ENCODE peak calls at places on chromosomes 2 and 18, in four cellular contexts. O, S, Z and Q are unnamed samples.

GRCh38 chr2:20675701-20676352 is 8.9 kb downstream of the GDF7 start:
- DNase-seq in O (no peak), S (peak), Z (no peak), Q (no peak)

GRCh38 chr2:216690451-216691209 is 4.7 kb downstream of the IGFBP5 start:
- DNase-seq in O (peak), Z (no peak), S (no peak), Q (no peak)

GRCh38 chr2:97748397-97748796 is 35.0 kb downstream of the ZAP70 start:
- DNase-seq in Z (no peak), O (peak), S (peak), Q (no peak)

GRCh38 chr2:75200140-75200985 is 1.0 kb upstream of the TACR1 start:
- DNase-seq in O (peak), Z (no peak), S (peak), Q (peak)

GRCh38 chr18:9808190-9808529 is 77.6 kb upstream of the TXNDC2 start:
- DNase-seq in O (no peak), S (no peak), Z (no peak), Q (no peak)

GRCh38 chr2:42236911-42237310 is 67.8 kb downstream of the EML4 start:
- DNase-seq in Z (no peak), O (no peak), S (no peak), Q (no peak)

GRCh38 chr18:52715421-52715820 is 375.4 kb downstream of the DCC start:
- DNase-seq in O (no peak), Z (no peak), S (no peak), Q (no peak)

GRCh38 chr2:15547100-15547499 is 14.0 kb downstream of the NBAS start:
- DNase-seq in Z (no peak), S (no peak), O (no peak), Q (no peak)

GRCh38 chr18:8912348-8913057 is 190.0 kb upstream of the NDUFV2 start:
- DNase-seq in O (no peak), Z (no peak), S (no peak), Q (no peak)

GRCh38 chr2:112711356-112711755 is 9.5 kb upstream of the NT5DC4 start:
- DNase-seq in S (no peak), O (no peak), Z (no peak), Q (no peak)

GRCh38 chr2:74815955-74816354 is 18.0 kb upstream of the HK2 start:
- DNase-seq in Z (peak), S (no peak), O (no peak), Q (no peak)

GRCh38 chr18:60667016-60667415 is 294.4 kb upstream of the MC4R start:
- DNase-seq in O (no peak), Z (no peak), S (no peak), Q (no peak)

GRCh38 chr18:49968649-49969309 is 155.4 kb upstream of the ACAA2 start:
- DNase-seq in S (no peak), Z (no peak), O (no peak), Q (no peak)

GRCh38 chr2:46847726-46848421 is 67.7 kb downstream of the MCFD2 start:
- DNase-seq in Z (peak), S (no peak), O (peak), Q (peak)

GRCh38 chr2:147082850-147083522 is 761.8 kb upstream of the ACVR2A start:
- DNase-seq in O (peak), Z (peak), S (peak), Q (peak)

GRCh38 chr2:216591480-216591879 is 41.7 kb upstream of the IGFBP2 start:
- DNase-seq in O (no peak), S (no peak), Z (no peak), Q (no peak)

GRCh38 chr2:32235315-32235714 is 29.4 kb downstream of the NLRC4 start:
- DNase-seq in Z (no peak), O (peak), S (no peak), Q (peak)

GRCh38 chr2:486381-486780 is 190.8 kb downstream of the TMEM18 start:
- DNase-seq in O (no peak), Z (no peak), S (no peak), Q (no peak)

GRCh38 chr2:85430780-85431601 is 12.5 kb downstream of the SH2D6 start:
- DNase-seq in O (no peak), Z (no peak), S (peak), Q (no peak)

GRCh38 chr2:207202645-207203044 is 36.9 kb upstream of the KLF7 start:
- DNase-seq in S (peak), O (peak), Z (no peak), Q (peak)

GRCh38 chr2:14756981-14757657 is 124.6 kb downstream of the LRATD1 start:
- DNase-seq in O (peak), Z (peak), S (no peak), Q (peak)

GRCh38 chr18:40877096-40877495 is 1077.9 kb upstream of the PIK3C3 start:
- DNase-seq in Z (no peak), O (peak), S (no peak), Q (peak)

GRCh38 chr2:57444731-57445414 is 601.7 kb upstream of the VRK2 start:
- DNase-seq in S (no peak), Z (no peak), O (no peak), Q (no peak)

GRCh38 chr18:35289293-35290069 is 548 bp downstream of the ZSCAN30 start:
- DNase-seq in Z (no peak), S (peak), O (peak), Q (no peak)

GRCh38 chr2:215269397-215270117 is 42.3 kb upstream of the ATIC start:
- DNase-seq in S (peak), Z (peak), O (peak), Q (peak)

GRCh38 chr2:27965841-27966240 is 75.3 kb downstream of the BABAM2 start:
- DNase-seq in S (no peak), O (no peak), Z (no peak), Q (no peak)

GRCh38 chr18:28075501-28075900 is 101.4 kb downstream of the CDH2 start:
- DNase-seq in S (no peak), Z (no peak), O (no peak), Q (no peak)

GRCh38 chr2:45028276-45028675 is 19.0 kb upstream of the SIX2 start:
- DNase-seq in S (no peak), O (peak), Z (peak), Q (peak)

GRCh38 chr2:239793851-239794250 is 231.3 kb downstream of the NDUFA10 start:
- DNase-seq in O (no peak), Z (no peak), S (no peak), Q (no peak)

GRCh38 chr2:201962766-201963555 is 70.7 kb upstream of the FZD7 start:
- DNase-seq in S (no peak), Z (no peak), O (no peak), Q (no peak)

GRCh38 chr18:63299837-63300787 is 19.5 kb downstream of the BCL2 start:
- DNase-seq in Z (peak), O (no peak), S (no peak), Q (peak)

GRCh38 chr18:70491734-70492348 is 203.0 kb downstream of the SOCS6 start:
- DNase-seq in Z (peak), S (peak), O (peak), Q (peak)

GRCh38 chr2:20619624-20620024 is 31.3 kb downstream of the HS1BP3 start:
- DNase-seq in Z (no peak), S (no peak), O (no peak), Q (no peak)

GRCh38 chr2:36277146-36277808 is 78.3 kb upstream of the CRIM1 start:
- DNase-seq in S (no peak), Z (peak), O (peak), Q (peak)

GRCh38 chr2:144553379-144553778 is 33.5 kb upstream of the ZEB2 start:
- DNase-seq in Z (peak), O (peak), S (no peak), Q (peak)

GRCh38 chr2:198873771-198874501 is 583.8 kb downstream of the SATB2 start:
- DNase-seq in S (no peak), O (no peak), Z (no peak), Q (peak)

GRCh38 chr2:128710770-128711169 is 392.1 kb upstream of the HS6ST1 start:
- DNase-seq in S (no peak), O (no peak), Z (no peak), Q (no peak)

GRCh38 chr2:180474716-180475115 is 467.6 kb upstream of the CWC22 start:
- DNase-seq in O (no peak), Z (no peak), S (no peak), Q (peak)

GRCh38 chr2:38697116-38697840 is 31.4 kb downstream of the GALM start:
- DNase-seq in S (no peak), Z (no peak), O (no peak), Q (no peak)
- TF ChIP-seq CTCF in S (no peak), Z (no peak), O (no peak), Q (no peak)

DNA sequence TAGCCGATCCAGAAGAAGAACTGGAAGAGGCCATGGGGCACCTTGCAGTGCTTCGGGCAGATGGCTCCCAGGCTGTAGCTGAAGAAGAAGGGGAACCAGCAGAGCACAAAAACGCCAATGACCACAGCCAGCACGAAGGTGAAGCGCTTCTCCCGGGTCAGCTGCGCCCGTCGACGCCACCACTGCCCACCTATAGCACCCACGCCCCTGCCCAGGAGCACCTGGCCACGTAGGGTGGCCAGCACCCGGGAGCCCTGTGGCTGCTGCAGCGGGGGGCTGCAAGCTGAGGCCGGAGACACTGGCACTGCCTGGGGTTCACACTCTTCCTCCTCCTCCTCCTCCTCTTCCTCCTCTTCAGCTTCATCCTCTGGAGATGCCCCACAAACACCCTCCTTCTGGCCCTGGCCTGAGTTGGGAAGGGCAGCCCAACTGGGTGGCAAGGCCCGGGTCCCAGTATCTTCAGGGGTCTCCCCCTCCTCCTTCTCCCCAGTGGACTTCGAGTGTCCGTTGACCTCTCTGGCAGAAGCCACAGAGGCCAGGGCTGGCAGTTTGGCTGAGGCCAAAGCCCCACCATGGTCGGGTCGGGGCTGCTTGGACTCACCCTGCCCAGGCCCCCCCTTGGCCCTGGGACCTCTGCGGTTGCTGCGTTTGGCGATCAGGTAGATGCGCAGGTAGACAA is 1.3 kb downstream of the ADRA2B start:
- DNase-seq in S (no peak), Z (no peak), O (no peak), Q (no peak)
- H3K4me3 ChIP-seq in S (no peak), Z (no peak), O (no peak), Q (no peak)

DNA sequence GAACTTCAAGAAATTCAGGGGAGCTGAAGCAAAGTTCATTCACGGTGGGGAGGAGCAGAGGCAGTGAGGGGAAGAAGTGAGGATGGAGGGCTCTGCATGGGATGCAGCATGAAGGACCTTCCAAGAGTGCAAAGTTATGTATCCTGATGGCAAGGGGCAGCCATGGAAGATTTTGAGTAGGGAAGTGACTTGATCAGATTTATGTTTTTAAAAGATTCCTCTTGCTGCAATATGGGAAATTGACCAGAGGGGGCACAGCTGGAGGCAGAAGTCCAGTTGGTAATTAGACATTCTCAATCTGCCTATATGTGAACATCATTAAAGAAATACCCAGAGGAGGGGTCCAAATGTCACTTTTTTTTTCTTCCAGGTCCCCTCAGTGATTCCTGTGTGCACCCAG is 21.5 kb upstream of the ANXA4 start:
- DNase-seq in S (no peak), O (peak), Z (no peak), Q (peak)
- TF ChIP-seq CTCF in S (no peak), O (peak), Z (peak), Q (peak)

GRCh38 chr2:10039658-10040410 is 3.5 kb upstream of the KLF11 start:
- DNase-seq in S (no peak), Z (no peak), O (no peak), Q (no peak)

GRCh38 chr2:10043256-10043905 is at the start of gene KLF11:
- DNase-seq in Z (no peak), O (peak), S (peak), Q (peak)

GRCh38 chr2:10043906-10044601 is 704 bp downstream of the KLF11 start:
- DNase-seq in O (peak), S (peak), Z (no peak), Q (peak)

GRCh38 chr2:10042301-10043161 is 819 bp upstream of the KLF11 start:
- DNase-seq in O (peak), S (peak), Z (no peak), Q (peak)

DNA sequence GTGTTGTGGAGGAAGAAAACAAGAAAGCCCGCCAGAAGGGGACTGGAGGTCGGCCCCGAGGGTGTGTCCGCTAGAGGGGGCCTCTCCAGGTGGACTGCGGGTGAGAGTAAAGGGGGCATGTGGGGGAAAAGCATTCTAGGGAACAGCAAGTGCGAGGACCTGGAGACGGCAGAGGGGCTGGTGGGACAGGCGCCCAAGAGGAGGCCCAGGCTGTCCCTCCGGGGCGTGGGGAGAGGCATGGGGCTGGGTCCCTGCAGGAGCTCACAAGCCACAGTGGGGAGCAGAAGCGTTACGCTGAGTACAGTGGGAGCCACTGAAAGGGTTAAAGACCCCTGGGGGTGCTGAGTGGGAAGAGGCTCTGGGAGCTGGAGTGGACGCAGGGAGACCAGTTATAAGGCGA is 1.6 kb upstream of the KLF11 start:
- DNase-seq in S (no peak), O (no peak), Z (no peak), Q (no peak)
- H3K4me3 ChIP-seq in S (no peak), O (no peak), Z (no peak), Q (no peak)

GRCh38 chr2:204018717-204019116 is 82.2 kb downstream of the ICOS start:
- DNase-seq in S (no peak), Z (no peak), O (no peak), Q (no peak)
- TF ChIP-seq CTCF in S (no peak), Z (no peak), O (no peak), Q (no peak)

GRCh38 chr2:183078467-183079334 is at the start of gene DUSP19:
- DNase-seq in S (peak), Z (peak), O (peak), Q (peak)
- H3K4me3 ChIP-seq in S (peak), Z (peak), O (peak), Q (peak)

DNA sequence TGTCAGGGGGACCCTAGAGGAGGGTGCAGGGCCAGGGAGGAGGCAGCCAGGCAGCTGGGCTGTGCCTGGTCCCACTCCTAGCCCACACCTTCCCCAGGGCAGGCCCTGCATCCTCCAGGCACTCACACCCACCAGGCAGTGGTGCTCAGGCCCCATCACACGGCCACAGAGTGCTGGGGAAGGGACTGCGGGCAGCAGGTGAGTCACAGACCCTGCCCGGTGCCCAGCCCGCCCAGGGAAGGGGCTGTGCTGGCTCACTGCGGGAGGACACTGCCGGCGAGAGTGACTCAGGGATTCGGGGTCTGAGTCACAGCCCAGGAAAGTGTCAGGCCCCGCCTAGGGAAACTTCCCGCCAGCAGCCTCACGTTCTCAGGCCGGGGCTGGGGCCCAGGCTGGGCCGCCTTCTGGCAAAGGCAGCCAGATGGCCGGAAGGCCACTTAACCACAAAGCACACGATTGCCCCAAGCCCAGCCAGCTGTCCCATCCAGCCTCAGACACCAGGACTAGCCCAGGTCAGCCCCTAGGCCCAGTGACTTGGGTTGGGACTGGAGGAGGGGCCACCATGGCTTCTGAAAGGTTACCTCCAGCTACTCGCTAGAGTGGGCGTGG is 42.2 kb downstream of the BIN1 start:
- DNase-seq in O (peak), Z (no peak), S (no peak), Q (peak)
- TF ChIP-seq CTCF in O (peak), Z (peak), S (no peak), Q (no peak)

GRCh38 chr2:241548451-241548835 is 10.1 kb upstream of the BOK start:
- DNase-seq in Z (no peak), O (no peak), S (no peak), Q (no peak)
- H3K4me3 ChIP-seq in Z (no peak), O (no peak), S (no peak), Q (no peak)